ENCODE peak calls at places on chromosome 4, in ten cellular contexts. Z, F, H, L, V, O, X, P, G and C are unnamed samples.

GRCh38 chr4:8379771-8380170 is 60.8 kb downstream of the ACOX3 start:
- DNase-seq in X (no peak), O (no peak), V (no peak), P (no peak), G (no peak), L (no peak), H (no peak), Z (no peak), F (no peak), C (no peak)

GRCh38 chr4:15901996-15902395 is 36.5 kb downstream of the FGFBP1 start:
- DNase-seq in P (no peak), X (no peak), H (no peak), V (no peak), O (no peak), Z (no peak), L (no peak), F (no peak), G (no peak), C (no peak)

GRCh38 chr4:145739840-145740239 is 59.9 kb downstream of the C4orf51 start:
- DNase-seq in F (no peak), P (no peak), X (no peak), O (no peak), G (no peak), L (no peak), V (no peak), H (no peak), Z (no peak), C (no peak)

GRCh38 chr4:11151500-11151899 is 277.2 kb downstream of the HS3ST1 start:
- DNase-seq in H (no peak), Z (no peak), X (no peak), G (no peak), P (no peak), V (no peak), L (no peak), F (no peak), O (peak; percentile 17), C (no peak)

GRCh38 chr4:149045731-149046130 is 603.5 kb upstream of the NR3C2 start:
- DNase-seq in H (no peak), G (no peak), O (no peak), X (no peak), F (no peak), V (no peak), P (no peak), Z (no peak), L (no peak), C (no peak)

GRCh38 chr4:7711330-7711963 is 228.2 kb downstream of the AFAP1 start:
- DNase-seq in P (no peak), O (no peak), X (peak; percentile 28), L (no peak), H (peak; percentile 16), Z (no peak), G (no peak), F (no peak), V (no peak), C (no peak)

GRCh38 chr4:173535165-173535737 is 5.2 kb upstream of the HAND2 start:
- DNase-seq in O (no peak), L (no peak), H (no peak), Z (no peak), G (no peak), P (no peak), F (no peak), V (no peak), X (no peak), C (no peak)

GRCh38 chr4:137755033-137755471 is 222.8 kb upstream of the PCDH18 start:
- DNase-seq in X (no peak), P (no peak), O (no peak), F (no peak), L (no peak), V (no peak), G (no peak), Z (no peak), H (no peak), C (peak; percentile 9)

GRCh38 chr4:113316879-113317278 is 267.4 kb downstream of the ANK2 start:
- DNase-seq in H (no peak), Z (no peak), P (no peak), V (no peak), L (peak; percentile 25), F (no peak), O (no peak), G (no peak), X (no peak), C (no peak)

GRCh38 chr4:100340534-100341364 is 150.5 kb upstream of the DDIT4L start:
- DNase-seq in Z (no peak), O (no peak), P (no peak), V (no peak), L (no peak), X (no peak), F (no peak), H (no peak), G (no peak), C (no peak)

GRCh38 chr4:121707344-121707743 is 10.6 kb upstream of the ANXA5 start:
- DNase-seq in V (no peak), G (no peak), F (no peak), X (no peak), O (no peak), P (no peak), L (no peak), Z (no peak), H (no peak), C (no peak)

GRCh38 chr4:140568507-140569306 is at the start of gene UCP1:
- DNase-seq in O (no peak), P (peak; percentile 88), G (no peak), L (peak; percentile 73), X (no peak), F (peak; percentile 72), H (peak; percentile 58), Z (no peak), V (no peak), C (no peak)

GRCh38 chr4:72031868-72032619 is at the start of gene NPFFR2:
- DNase-seq in L (peak; percentile 71), O (no peak), G (no peak), V (no peak), F (peak; percentile 91), X (peak; percentile 47), H (peak; percentile 26), Z (no peak), P (peak; percentile 85), C (peak; percentile 31)

GRCh38 chr4:103423261-103423660 is 225.1 kb upstream of the CENPE start:
- DNase-seq in V (no peak), O (no peak), L (no peak), H (no peak), X (no peak), Z (no peak), F (no peak), P (no peak), G (no peak), C (no peak)

GRCh38 chr4:188266386-188266785 is 127.1 kb downstream of the TRIML1 start:
- DNase-seq in Z (no peak), L (no peak), X (no peak), O (no peak), P (no peak), F (no peak), G (no peak), H (no peak), V (no peak), C (no peak)

GRCh38 chr4:37748546-37748945 is 62.4 kb upstream of the RELL1 start:
- DNase-seq in G (no peak), V (no peak), P (no peak), F (no peak), L (no peak), Z (no peak), O (no peak), X (no peak), H (no peak), C (no peak)

GRCh38 chr4:56671860-56672259 is 9.2 kb downstream of the HOPX start:
- DNase-seq in L (no peak), P (no peak), F (no peak), X (no peak), Z (no peak), G (no peak), O (no peak), H (no peak), V (no peak), C (no peak)

GRCh38 chr4:184534511-184535391 is 60.4 kb upstream of the IRF2 start:
- DNase-seq in V (no peak), O (no peak), G (no peak), F (peak; percentile 11), X (no peak), P (no peak), L (no peak), H (no peak), Z (peak; percentile 50), C (peak; percentile 60)

GRCh38 chr4:7898385-7898784 is 41.3 kb downstream of the AFAP1 start:
- DNase-seq in P (no peak), V (no peak), Z (no peak), G (no peak), L (no peak), H (no peak), X (no peak), O (no peak), F (no peak), C (no peak)

GRCh38 chr4:74377714-74378113 is 12.8 kb downstream of the EREG start:
- DNase-seq in O (no peak), P (no peak), G (no peak), F (no peak), L (no peak), H (no peak), X (no peak), V (no peak), Z (no peak), C (no peak)

GRCh38 chr4:154158756-154159155 is 332.8 kb downstream of the DCHS2 start:
- DNase-seq in L (no peak), O (no peak), H (no peak), X (no peak), G (no peak), P (no peak), V (no peak), Z (no peak), F (no peak), C (no peak)

GRCh38 chr4:46999584-46999983 is 6.2 kb upstream of the GABRA4 start:
- DNase-seq in P (no peak), O (no peak), F (no peak), Z (no peak), H (no peak), L (no peak), V (no peak), X (no peak), G (no peak), C (no peak)

GRCh38 chr4:120929847-120930246 is 7.3 kb upstream of the PRDM5 start:
- DNase-seq in X (no peak), F (no peak), V (no peak), G (no peak), O (no peak), Z (no peak), H (no peak), L (no peak), P (no peak), C (no peak)

GRCh38 chr4:183722738-183723560 is 63.9 kb downstream of the TRAPPC11 start:
- DNase-seq in F (peak; percentile 67), L (peak; percentile 52), X (peak; percentile 82), O (peak; percentile 98), H (peak; percentile 76), V (no peak), Z (peak; percentile 91), G (no peak), P (peak; percentile 95), C (peak; percentile 58)

GRCh38 chr4:15982833-15983528 is 20.0 kb upstream of the FGFBP2 start:
- DNase-seq in V (no peak), L (no peak), X (no peak), P (no peak), Z (no peak), H (no peak), F (no peak), G (no peak), O (no peak), C (no peak)

GRCh38 chr4:34046580-34046979 is 2197.7 kb downstream of the ARAP2 start:
- DNase-seq in P (no peak), Z (no peak), V (no peak), X (no peak), H (no peak), F (no peak), G (no peak), L (no peak), O (no peak), C (peak; percentile 31)

GRCh38 chr4:74543247-74543670 is 98.3 kb downstream of the AREG start:
- DNase-seq in L (no peak), P (no peak), O (no peak), Z (no peak), X (no peak), G (no peak), F (no peak), H (no peak), V (no peak), C (no peak)

GRCh38 chr4:54063737-54064316 is 578 bp downstream of the CHIC2 start:
- DNase-seq in V (peak; percentile 11), X (peak; percentile 73), Z (no peak), L (peak; percentile 38), F (peak; percentile 34), O (no peak), P (no peak), G (no peak), H (peak; percentile 60), C (no peak)